ENCODE peak calls at places on chromosomes 6 and 20, in ten cellular contexts. One of them, this sample, is unnamed.

GRCh38 chr20:24838551-24839530 is 110.2 kb upstream of the CST7 start:
- DNase-seq in psoas muscle: no peak
- DNase-seq in brain microvascular endothelial cell: no peak
- DNase-seq in prostate gland: no peak
- DNase-seq in fibroblast of the aortic adventitia: peak
- DNase-seq in A549: no peak
- DNase-seq in left ventricle myocardium inferior: no peak
- DNase-seq in BJ: no peak
- DNase-seq in cardiac fibroblast: peak
- DNase-seq in OCI-LY7: no peak
- DNase-seq in this sample: peak

GRCh38 chr6:125201961-125202729 is 48.6 kb downstream of the TPD52L1 start:
- DNase-seq in A549: peak
- DNase-seq in prostate gland: peak
- DNase-seq in BJ: no peak
- DNase-seq in psoas muscle: peak
- DNase-seq in OCI-LY7: no peak
- DNase-seq in cardiac fibroblast: peak
- DNase-seq in brain microvascular endothelial cell: peak
- DNase-seq in fibroblast of the aortic adventitia: peak
- DNase-seq in left ventricle myocardium inferior: peak
- DNase-seq in this sample: no peak

GRCh38 chr6:69233195-69233524 is 563.6 kb downstream of the LMBRD1 start:
- DNase-seq in brain microvascular endothelial cell: no peak
- DNase-seq in BJ: no peak
- DNase-seq in fibroblast of the aortic adventitia: no peak
- DNase-seq in cardiac fibroblast: no peak
- DNase-seq in OCI-LY7: no peak
- DNase-seq in psoas muscle: no peak
- DNase-seq in left ventricle myocardium inferior: no peak
- DNase-seq in prostate gland: no peak
- DNase-seq in A549: no peak
- DNase-seq in this sample: no peak

GRCh38 chr6:49050606-49051005 is 412.4 kb downstream of the MMUT start:
- DNase-seq in A549: no peak
- DNase-seq in OCI-LY7: no peak
- DNase-seq in cardiac fibroblast: no peak
- DNase-seq in psoas muscle: no peak
- DNase-seq in BJ: no peak
- DNase-seq in fibroblast of the aortic adventitia: no peak
- DNase-seq in left ventricle myocardium inferior: no peak
- DNase-seq in prostate gland: no peak
- DNase-seq in brain microvascular endothelial cell: no peak
- DNase-seq in this sample: no peak

GRCh38 chr20:4155953-4156352 is 140.6 kb upstream of the RNF24 start:
- DNase-seq in cardiac fibroblast: no peak
- DNase-seq in BJ: no peak
- DNase-seq in OCI-LY7: no peak
- DNase-seq in left ventricle myocardium inferior: no peak
- DNase-seq in A549: no peak
- DNase-seq in prostate gland: no peak
- DNase-seq in psoas muscle: no peak
- DNase-seq in fibroblast of the aortic adventitia: no peak
- DNase-seq in brain microvascular endothelial cell: no peak
- DNase-seq in this sample: no peak

GRCh38 chr20:63747622-63748355 is 8.2 kb downstream of the SLC2A4RG start:
- DNase-seq in brain microvascular endothelial cell: no peak
- DNase-seq in psoas muscle: no peak
- DNase-seq in fibroblast of the aortic adventitia: no peak
- DNase-seq in BJ: no peak
- DNase-seq in A549: no peak
- DNase-seq in cardiac fibroblast: no peak
- DNase-seq in OCI-LY7: peak
- DNase-seq in prostate gland: no peak
- DNase-seq in left ventricle myocardium inferior: no peak
- DNase-seq in this sample: no peak

GRCh38 chr6:149264629-149265028 is 52.9 kb upstream of the TAB2 start:
- DNase-seq in psoas muscle: no peak
- DNase-seq in brain microvascular endothelial cell: no peak
- DNase-seq in OCI-LY7: peak
- DNase-seq in left ventricle myocardium inferior: no peak
- DNase-seq in prostate gland: no peak
- DNase-seq in A549: no peak
- DNase-seq in cardiac fibroblast: no peak
- DNase-seq in fibroblast of the aortic adventitia: no peak
- DNase-seq in BJ: no peak
- DNase-seq in this sample: no peak

GRCh38 chr6:34911822-34912221 is 22.8 kb downstream of the ANKS1A start:
- DNase-seq in cardiac fibroblast: no peak
- DNase-seq in brain microvascular endothelial cell: no peak
- DNase-seq in BJ: no peak
- DNase-seq in fibroblast of the aortic adventitia: no peak
- DNase-seq in psoas muscle: no peak
- DNase-seq in left ventricle myocardium inferior: no peak
- DNase-seq in A549: no peak
- DNase-seq in prostate gland: no peak
- DNase-seq in OCI-LY7: no peak
- DNase-seq in this sample: no peak

GRCh38 chr20:4038047-4038459 is 22.7 kb upstream of the RNF24 start:
- DNase-seq in prostate gland: peak
- DNase-seq in left ventricle myocardium inferior: peak
- DNase-seq in BJ: peak
- DNase-seq in OCI-LY7: peak
- DNase-seq in brain microvascular endothelial cell: peak
- DNase-seq in psoas muscle: peak
- DNase-seq in fibroblast of the aortic adventitia: peak
- DNase-seq in cardiac fibroblast: peak
- DNase-seq in A549: no peak
- DNase-seq in this sample: peak

GRCh38 chr6:107821591-107821990 is 2.5 kb downstream of the SCML4 start:
- DNase-seq in prostate gland: no peak
- DNase-seq in psoas muscle: no peak
- DNase-seq in fibroblast of the aortic adventitia: no peak
- DNase-seq in brain microvascular endothelial cell: no peak
- DNase-seq in BJ: no peak
- DNase-seq in A549: no peak
- DNase-seq in left ventricle myocardium inferior: no peak
- DNase-seq in OCI-LY7: no peak
- DNase-seq in cardiac fibroblast: no peak
- DNase-seq in this sample: no peak

GRCh38 chr6:139977887-139978332 is 603.5 kb upstream of the CITED2 start:
- DNase-seq in fibroblast of the aortic adventitia: peak
- DNase-seq in prostate gland: peak
- DNase-seq in A549: no peak
- DNase-seq in BJ: peak
- DNase-seq in brain microvascular endothelial cell: peak
- DNase-seq in OCI-LY7: no peak
- DNase-seq in psoas muscle: no peak
- DNase-seq in cardiac fibroblast: peak
- DNase-seq in left ventricle myocardium inferior: no peak
- DNase-seq in this sample: no peak

GRCh38 chr20:34883087-34883688 is 6.8 kb downstream of the ACSS2 start:
- DNase-seq in brain microvascular endothelial cell: no peak
- DNase-seq in OCI-LY7: no peak
- DNase-seq in fibroblast of the aortic adventitia: no peak
- DNase-seq in A549: no peak
- DNase-seq in prostate gland: no peak
- DNase-seq in left ventricle myocardium inferior: no peak
- DNase-seq in cardiac fibroblast: no peak
- DNase-seq in psoas muscle: no peak
- DNase-seq in BJ: no peak
- DNase-seq in this sample: no peak

GRCh38 chr6:36441307-36441894 is 1.3 kb downstream of the PXT1 start:
- DNase-seq in A549: peak
- DNase-seq in left ventricle myocardium inferior: peak
- DNase-seq in psoas muscle: peak
- DNase-seq in fibroblast of the aortic adventitia: peak
- DNase-seq in BJ: peak
- DNase-seq in cardiac fibroblast: peak
- DNase-seq in brain microvascular endothelial cell: peak
- DNase-seq in prostate gland: peak
- DNase-seq in OCI-LY7: peak
- DNase-seq in this sample: peak
- H3K4me3 ChIP-seq in A549: no peak
- H3K4me3 ChIP-seq in left ventricle myocardium inferior: peak
- H3K4me3 ChIP-seq in psoas muscle: peak
- H3K4me3 ChIP-seq in fibroblast of the aortic adventitia: no peak
- H3K4me3 ChIP-seq in BJ: no peak
- H3K4me3 ChIP-seq in cardiac fibroblast: no peak
- H3K4me3 ChIP-seq in brain microvascular endothelial cell: no peak
- H3K4me3 ChIP-seq in prostate gland: no peak
- H3K4me3 ChIP-seq in OCI-LY7: peak
- H3K4me3 ChIP-seq in this sample: peak

GRCh38 chr6:10759884-10760329 is 12.3 kb downstream of the TMEM14B start:
- DNase-seq in brain microvascular endothelial cell: peak
- DNase-seq in fibroblast of the aortic adventitia: peak
- DNase-seq in left ventricle myocardium inferior: no peak
- DNase-seq in psoas muscle: peak
- DNase-seq in OCI-LY7: no peak
- DNase-seq in A549: peak
- DNase-seq in BJ: peak
- DNase-seq in prostate gland: no peak
- DNase-seq in cardiac fibroblast: peak
- DNase-seq in this sample: no peak
- TF ChIP-seq CTCF in brain microvascular endothelial cell: no peak
- TF ChIP-seq CTCF in fibroblast of the aortic adventitia: no peak
- TF ChIP-seq CTCF in left ventricle myocardium inferior: no peak
- TF ChIP-seq CTCF in psoas muscle: no peak
- TF ChIP-seq CTCF in OCI-LY7: no peak
- TF ChIP-seq CTCF in A549: no peak
- TF ChIP-seq CTCF in BJ: no peak
- TF ChIP-seq CTCF in prostate gland: no peak
- TF ChIP-seq CTCF in cardiac fibroblast: no peak
- TF ChIP-seq CTCF in this sample: no peak

DNA sequence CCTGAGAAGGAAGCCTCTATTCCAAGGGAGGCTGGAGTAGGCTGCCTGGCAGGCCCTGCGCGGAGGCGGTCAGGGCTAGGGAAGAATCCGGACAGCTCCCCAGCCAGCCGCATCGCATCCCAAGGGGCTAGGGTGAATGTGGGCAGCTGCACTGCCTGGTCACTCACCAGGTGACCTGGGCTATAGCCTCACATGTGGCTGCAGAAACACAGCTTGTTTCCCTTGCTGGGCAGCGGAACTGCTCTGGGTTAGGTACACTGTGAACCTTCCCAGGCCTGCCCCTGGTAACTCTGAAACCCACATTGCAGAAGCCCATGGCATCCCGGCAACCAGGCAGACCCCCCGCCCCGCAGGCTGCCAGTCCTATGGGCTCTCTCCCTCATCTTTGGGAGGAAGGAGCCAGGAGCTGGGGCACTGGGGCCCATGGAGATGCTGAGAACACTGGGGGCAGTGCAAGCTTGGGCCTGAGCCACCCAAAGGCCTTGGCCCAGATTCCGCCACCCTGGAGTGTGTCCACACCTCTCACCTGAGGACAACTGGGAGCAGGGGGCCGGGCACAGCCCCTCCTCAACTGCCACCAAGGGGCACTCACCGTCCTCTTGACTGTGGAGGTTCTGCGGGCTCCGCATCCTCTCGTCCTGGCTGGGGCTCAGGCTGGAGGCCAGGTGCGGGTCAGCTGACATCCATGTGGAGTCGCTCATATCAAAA is 111.0 kb downstream of the NOL4L start:
- DNase-seq in brain microvascular endothelial cell: no peak
- DNase-seq in fibroblast of the aortic adventitia: no peak
- DNase-seq in cardiac fibroblast: no peak
- DNase-seq in BJ: no peak
- DNase-seq in OCI-LY7: no peak
- DNase-seq in A549: no peak
- DNase-seq in left ventricle myocardium inferior: no peak
- DNase-seq in psoas muscle: no peak
- DNase-seq in prostate gland: no peak
- DNase-seq in this sample: no peak
- H3K4me3 ChIP-seq in brain microvascular endothelial cell: peak
- H3K4me3 ChIP-seq in fibroblast of the aortic adventitia: peak
- H3K4me3 ChIP-seq in cardiac fibroblast: peak
- H3K4me3 ChIP-seq in BJ: peak
- H3K4me3 ChIP-seq in OCI-LY7: no peak
- H3K4me3 ChIP-seq in A549: peak
- H3K4me3 ChIP-seq in left ventricle myocardium inferior: peak
- H3K4me3 ChIP-seq in psoas muscle: peak
- H3K4me3 ChIP-seq in prostate gland: peak
- H3K4me3 ChIP-seq in this sample: no peak

DNA sequence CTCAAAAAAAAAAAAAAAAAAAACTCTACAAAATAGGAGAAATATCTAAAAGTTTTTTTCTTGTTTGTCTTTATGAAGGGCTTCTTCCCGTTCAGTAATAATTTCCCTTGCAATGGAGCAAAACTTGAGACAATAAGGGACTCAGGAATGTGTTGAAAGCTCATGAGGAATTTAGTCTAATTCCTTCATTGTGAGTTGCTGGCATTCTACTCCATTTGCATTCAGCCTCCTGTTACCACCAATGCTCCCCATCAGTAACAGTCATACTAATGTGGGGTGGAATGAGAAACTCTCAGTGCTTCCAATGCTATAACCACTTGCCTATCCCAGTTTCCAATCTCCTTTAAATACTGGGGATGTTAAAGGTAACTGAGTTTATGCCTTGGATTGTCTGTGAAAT is 576.7 kb upstream of the AGPAT4 start:
- DNase-seq in BJ: no peak
- DNase-seq in fibroblast of the aortic adventitia: no peak
- DNase-seq in prostate gland: no peak
- DNase-seq in OCI-LY7: no peak
- DNase-seq in cardiac fibroblast: no peak
- DNase-seq in psoas muscle: no peak
- DNase-seq in left ventricle myocardium inferior: no peak
- DNase-seq in brain microvascular endothelial cell: no peak
- DNase-seq in A549: no peak
- DNase-seq in this sample: no peak
- TF ChIP-seq CTCF in BJ: no peak
- TF ChIP-seq CTCF in fibroblast of the aortic adventitia: no peak
- TF ChIP-seq CTCF in prostate gland: no peak
- TF ChIP-seq CTCF in OCI-LY7: no peak
- TF ChIP-seq CTCF in cardiac fibroblast: no peak
- TF ChIP-seq CTCF in psoas muscle: no peak
- TF ChIP-seq CTCF in left ventricle myocardium inferior: no peak
- TF ChIP-seq CTCF in brain microvascular endothelial cell: no peak
- TF ChIP-seq CTCF in A549: no peak
- TF ChIP-seq CTCF in this sample: no peak

GRCh38 chr6:63806573-63806913 is 170.9 kb downstream of the PHF3 start:
- DNase-seq in psoas muscle: no peak
- DNase-seq in brain microvascular endothelial cell: no peak
- DNase-seq in OCI-LY7: no peak
- DNase-seq in left ventricle myocardium inferior: no peak
- DNase-seq in cardiac fibroblast: no peak
- DNase-seq in prostate gland: peak
- DNase-seq in A549: no peak
- DNase-seq in fibroblast of the aortic adventitia: no peak
- DNase-seq in BJ: no peak
- DNase-seq in this sample: no peak
- H3K4me3 ChIP-seq in psoas muscle: no peak
- H3K4me3 ChIP-seq in brain microvascular endothelial cell: no peak
- H3K4me3 ChIP-seq in OCI-LY7: no peak
- H3K4me3 ChIP-seq in left ventricle myocardium inferior: no peak
- H3K4me3 ChIP-seq in cardiac fibroblast: peak
- H3K4me3 ChIP-seq in prostate gland: no peak
- H3K4me3 ChIP-seq in A549: no peak
- H3K4me3 ChIP-seq in fibroblast of the aortic adventitia: no peak
- H3K4me3 ChIP-seq in BJ: no peak
- H3K4me3 ChIP-seq in this sample: no peak